ENCODE peak calls at places on chromosomes 6 and 20, in ten cellular contexts. A is GM12865, E is coronary artery, C is cardiac fibroblast, F is astrocyte of the cerebellum, R is fibroblast of lung, X is spleen, V is foreskin fibroblast, T is GM06990, L is PC-3. W is an unnamed sample.

GRCh38 chr20:49858076-49858565 is 45.5 kb downstream of the SLC9A8 start:
- DNase-seq in R (no peak), A (no peak), T (no peak), E (no peak), F (no peak), V (peak; percentile 41), L (no peak), C (peak; percentile 59), X (no peak), W (no peak)

GRCh38 chr6:43951756-43952675 is 175.2 kb downstream of the MRPL14 start:
- DNase-seq in R (no peak), E (peak; percentile 46), T (no peak), V (peak; percentile 52), F (no peak), L (no peak), X (no peak), C (no peak), A (no peak), W (no peak)

GRCh38 chr6:112986270-112986669 is 639.1 kb downstream of the RFPL4B start:
- DNase-seq in C (no peak), F (no peak), X (no peak), R (no peak), V (no peak), T (no peak), A (no peak), E (no peak), L (no peak), W (no peak)

GRCh38 chr20:17710379-17711305 is 10.9 kb downstream of the BANF2 start:
- DNase-seq in E (no peak), L (no peak), F (no peak), X (no peak), R (peak; percentile 36), T (no peak), C (peak; percentile 24), A (no peak), V (peak; percentile 24), W (no peak)

GRCh38 chr6:125014157-125014957 is 52.1 kb downstream of the RNF217 start:
- DNase-seq in E (no peak), A (no peak), C (peak; percentile 76), R (peak; percentile 88), L (no peak), V (peak; percentile 83), X (no peak), F (no peak), T (no peak), W (no peak)

GRCh38 chr6:131038612-131039344 is 24.3 kb downstream of the EPB41L2 start:
- DNase-seq in R (peak; percentile 70), V (peak; percentile 57), X (no peak), C (peak; percentile 47), A (no peak), E (no peak), F (no peak), L (no peak), T (no peak), W (no peak)

GRCh38 chr6:154672086-154672485 is 61.1 kb upstream of the SCAF8 start:
- DNase-seq in V (no peak), A (no peak), L (no peak), R (no peak), C (no peak), E (no peak), F (no peak), X (no peak), T (no peak), W (no peak)

GRCh38 chr6:12614468-12614867 is 102.1 kb upstream of the PHACTR1 start:
- DNase-seq in C (peak; percentile 36), E (no peak), F (no peak), R (no peak), L (no peak), X (no peak), T (no peak), A (no peak), V (peak; percentile 35), W (no peak)

GRCh38 chr6:89079611-89080213 is 839 bp upstream of the PNRC1 start:
- DNase-seq in E (no peak), C (peak; percentile 84), T (peak; percentile 41), X (peak; percentile 85), V (peak; percentile 77), F (peak; percentile 44), A (peak; percentile 74), R (peak; percentile 85), L (peak; percentile 38), W (no peak)

GRCh38 chr6:4114123-4114522 is 21.3 kb downstream of the ECI2 start:
- DNase-seq in R (peak; percentile 57), X (no peak), E (no peak), A (no peak), L (no peak), F (no peak), T (no peak), C (peak; percentile 3), V (peak; percentile 55), W (no peak)

GRCh38 chr6:10419749-10420545 is 5.1 kb upstream of the TFAP2A start:
- DNase-seq in X (no peak), R (no peak), V (peak; percentile 57), L (peak; percentile 46), E (no peak), T (no peak), C (no peak), F (no peak), A (peak; percentile 50), W (no peak)

GRCh38 chr6:10416863-10417641 is 2.2 kb upstream of the TFAP2A start:
- DNase-seq in T (no peak), R (no peak), X (no peak), E (no peak), V (no peak), C (no peak), F (no peak), L (no peak), A (peak; percentile 39), W (no peak)

GRCh38 chr6:10417681-10418104 is 2.8 kb upstream of the TFAP2A start:
- DNase-seq in F (no peak), T (no peak), E (no peak), L (no peak), C (no peak), A (no peak), R (no peak), V (no peak), X (no peak), W (no peak)

GRCh38 chr6:10418862-10419748 is 4.2 kb upstream of the TFAP2A start:
- DNase-seq in X (no peak), R (no peak), F (no peak), A (peak; percentile 86), T (peak; percentile 82), C (no peak), L (peak; percentile 86), E (no peak), V (peak; percentile 38), W (no peak)

DNA sequence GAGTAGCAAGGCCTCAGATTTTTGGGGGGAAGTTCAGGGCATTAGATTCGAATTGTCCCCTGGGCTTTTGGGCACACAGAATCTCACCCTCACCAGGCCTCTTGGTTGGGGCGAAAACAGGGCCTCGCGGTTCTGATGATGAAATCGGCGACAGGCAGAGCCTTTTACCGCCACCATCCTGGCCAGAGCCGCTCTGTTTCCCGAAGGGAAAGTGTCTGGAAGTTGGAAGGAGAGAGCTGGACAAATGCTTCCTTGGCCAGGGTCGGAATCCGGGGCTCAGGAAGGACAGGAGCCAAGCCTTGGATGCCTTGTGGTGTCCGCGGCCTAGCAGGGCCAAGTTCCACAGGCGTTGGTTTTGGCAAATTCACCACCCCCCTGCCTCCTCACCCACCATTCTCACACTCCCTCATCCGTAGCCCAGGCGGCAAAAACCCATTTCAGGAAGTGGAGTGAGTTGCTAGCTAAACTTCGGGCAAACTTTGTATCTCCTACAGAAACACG is 3.5 kb upstream of the TFAP2A start:
- DNase-seq in E (no peak), V (no peak), R (no peak), C (no peak), L (no peak), T (no peak), F (no peak), A (peak; percentile 42), X (no peak), W (no peak)
- H3K4me3 ChIP-seq in E (no peak overlapping the region), V (no peak overlapping the region), R (no peak overlapping the region), C (no peak overlapping the region), L (peak overlapping the region; percentile 83), T (peak overlapping the region; percentile 14), F (no peak overlapping the region), A (peak overlapping the region; percentile 2), X (no peak overlapping the region), W (no peak overlapping the region)

DNA sequence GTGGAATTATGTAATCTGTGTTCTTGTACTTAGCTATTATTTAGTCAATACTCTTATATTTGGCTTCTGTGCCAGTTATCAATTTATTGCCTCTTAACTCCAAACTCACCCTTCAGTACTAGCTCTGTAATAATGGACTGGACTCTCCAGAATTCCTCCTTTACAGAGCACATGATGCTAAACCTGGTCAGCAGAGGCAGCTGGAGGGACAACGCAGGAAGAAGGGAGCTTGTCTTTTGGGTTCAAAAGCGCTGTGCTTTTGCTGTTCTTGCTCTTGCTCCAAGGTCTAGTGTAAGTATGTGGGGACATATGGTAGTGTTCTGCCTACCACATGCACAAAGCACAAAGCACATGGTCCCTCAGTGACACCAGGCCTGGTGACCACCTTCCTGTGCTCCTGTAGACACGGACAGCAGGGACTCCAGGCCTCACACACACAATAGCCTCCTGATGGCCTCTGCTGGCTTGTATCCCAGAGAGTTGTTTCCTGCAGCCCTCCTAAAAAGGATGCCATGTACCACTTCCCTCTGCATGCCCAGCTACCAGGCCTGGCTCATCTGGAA is 46.1 kb downstream of the CHD6 start:
- DNase-seq in F (no peak), E (no peak), V (no peak), X (no peak), A (no peak), C (no peak), L (no peak), R (no peak), T (no peak), W (no peak)
- TF ChIP-seq CTCF in F (peak; percentile 45), E (no peak), V (no peak), X (no peak), A (no peak), C (no peak), L (no peak), R (no peak), T (no peak), W (no peak)

DNA sequence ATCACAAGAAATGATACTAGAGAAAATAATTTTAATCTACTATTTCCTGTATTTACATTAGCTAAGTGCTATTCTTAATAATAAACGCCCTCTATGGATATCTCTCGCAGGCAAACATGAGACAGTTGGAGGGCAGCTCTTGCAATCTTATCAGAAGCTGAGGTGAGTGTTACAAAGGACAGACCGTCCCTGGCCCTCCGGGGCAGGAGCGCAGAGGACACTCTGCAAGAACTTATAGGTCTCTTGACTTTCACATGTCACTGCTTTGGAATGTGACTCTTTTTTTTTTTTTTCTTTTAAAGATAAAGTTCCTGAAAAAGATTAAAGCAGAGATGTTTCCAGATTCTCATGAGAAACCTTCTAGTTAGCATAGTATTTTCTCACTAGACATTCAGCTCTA is 57.3 kb downstream of the SYTL3 start:
- DNase-seq in E (peak; percentile 70), L (peak; percentile 41), V (peak; percentile 69), X (no peak), R (peak; percentile 53), T (no peak), A (no peak), F (no peak), C (peak; percentile 55), W (no peak)
- H3K4me3 ChIP-seq in E (peak overlapping the region; percentile 28), L (no peak overlapping the region), V (no peak overlapping the region), X (no peak overlapping the region), R (no peak overlapping the region), T (no peak overlapping the region), A (no peak overlapping the region), F (no peak overlapping the region), C (no peak overlapping the region), W (no peak overlapping the region)

DNA sequence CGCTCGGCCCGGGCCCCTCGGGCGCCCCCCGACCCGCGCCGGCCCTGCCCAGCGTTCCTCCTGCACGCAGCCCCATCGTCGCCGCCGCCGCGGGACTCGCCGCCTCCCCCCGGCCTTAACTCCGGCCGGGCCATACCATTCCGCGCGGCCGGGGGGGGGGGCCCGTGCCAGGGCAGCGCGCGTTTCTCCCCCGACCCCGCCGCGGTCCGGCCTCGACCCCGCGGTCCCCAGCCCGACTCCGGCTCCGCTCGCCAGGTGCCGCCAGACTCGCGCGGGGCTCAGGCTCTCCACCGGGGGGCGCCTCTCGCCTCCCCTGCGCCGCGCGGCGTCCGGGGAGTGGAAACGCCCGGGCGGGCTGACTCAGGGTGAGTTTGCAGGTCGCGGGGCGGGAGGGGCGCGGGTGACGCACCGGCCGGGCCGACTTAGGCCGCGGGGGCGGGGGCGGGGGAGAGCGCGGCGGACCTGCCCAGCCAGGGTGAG is at the start of gene SRXN1:
- DNase-seq in L (peak; percentile 94), A (peak; percentile 95), V (peak; percentile 98), F (peak; percentile 70), T (peak; percentile 92), R (peak; percentile 92), E (peak; percentile 93), X (peak; percentile 97), C (peak; percentile 96), W (no peak)
- TF ChIP-seq CTCF in L (peak; percentile 63), A (peak; percentile 60), V (peak; percentile 8), F (peak; percentile 52), T (peak; percentile 35), R (peak; percentile 26), E (no peak), X (peak; percentile 81), C (no peak), W (peak; percentile 32)

W was measured in HFF-Myc.